ENCODE peak calls at places on chromosomes 2 and 18, in six cellular contexts. X is right lobe of liver, Y is gastrocnemius medialis, L is sigmoid colon, C is spleen, A is Peyer's patch. D is an unnamed sample.

GRCh38 chr18:75408554-75409506 is 18.7 kb downstream of the SMIM21 start:
- DNase-seq in A (no peak), X (no peak), L (no peak), C (no peak), Y (no peak), D (no peak)

GRCh38 chr2:238518127-238518827 is 91.5 kb downstream of the ASB1 start:
- DNase-seq in Y (no peak), L (no peak), X (no peak), A (no peak), C (peak; percentile 29), D (no peak)

GRCh38 chr2:159659474-159659873 is 43.1 kb upstream of the BAZ2B start:
- DNase-seq in C (no peak), L (no peak), Y (no peak), X (no peak), A (no peak), D (no peak)

GRCh38 chr2:10721344-10722251 is at the start of gene ATP6V1C2:
- DNase-seq in X (peak; percentile 56), C (peak; percentile 80), L (no peak), Y (no peak), A (peak; percentile 73), D (peak; percentile 78)

GRCh38 chr2:1601064-1601405 is 143.3 kb downstream of the PXDN start:
- DNase-seq in Y (no peak), L (no peak), A (no peak), C (no peak), X (no peak), D (no peak)

GRCh38 chr2:229974271-229974670 is 52.0 kb downstream of the FBXO36 start:
- DNase-seq in L (no peak), A (no peak), C (no peak), Y (no peak), X (no peak), D (no peak)

GRCh38 chr2:42252464-42252863 is 83.3 kb downstream of the EML4 start:
- DNase-seq in X (no peak), C (no peak), A (no peak), Y (no peak), L (no peak), D (no peak)

GRCh38 chr2:208799397-208799796 is 392.8 kb downstream of the PTH2R start:
- DNase-seq in A (no peak), L (no peak), Y (no peak), C (no peak), X (no peak), D (no peak)

GRCh38 chr18:6509417-6510198 is 94.9 kb upstream of the L3MBTL4 start:
- DNase-seq in X (no peak), C (no peak), Y (no peak), A (no peak), L (no peak), D (no peak)

GRCh38 chr2:226873051-226873620 is 37.3 kb downstream of the RHBDD1 start:
- DNase-seq in X (no peak), C (no peak), Y (no peak), L (no peak), A (no peak), D (no peak)

GRCh38 chr2:31969178-31969577 is 41.6 kb downstream of the MEMO1 start:
- DNase-seq in L (no peak), Y (no peak), X (no peak), C (no peak), A (no peak), D (no peak)

GRCh38 chr2:238025741-238026360 is 35.0 kb upstream of the SCLY start:
- DNase-seq in X (no peak), Y (no peak), C (no peak), L (no peak), A (no peak), D (no peak)

GRCh38 chr2:236348279-236348678 is 84.1 kb upstream of the ASB18 start:
- DNase-seq in L (no peak), X (no peak), A (no peak), Y (no peak), C (no peak), D (no peak)

GRCh38 chr2:236348976-236349375 is 84.8 kb upstream of the ASB18 start:
- DNase-seq in C (no peak), A (no peak), X (no peak), L (no peak), Y (no peak), D (no peak)

GRCh38 chr2:236345081-236345714 is 81.0 kb upstream of the ASB18 start:
- DNase-seq in C (no peak), X (no peak), Y (no peak), L (no peak), A (no peak), D (no peak)

GRCh38 chr2:236344446-236344845 is 80.2 kb upstream of the ASB18 start:
- DNase-seq in X (no peak), A (no peak), C (no peak), L (no peak), Y (no peak), D (no peak)

DNA sequence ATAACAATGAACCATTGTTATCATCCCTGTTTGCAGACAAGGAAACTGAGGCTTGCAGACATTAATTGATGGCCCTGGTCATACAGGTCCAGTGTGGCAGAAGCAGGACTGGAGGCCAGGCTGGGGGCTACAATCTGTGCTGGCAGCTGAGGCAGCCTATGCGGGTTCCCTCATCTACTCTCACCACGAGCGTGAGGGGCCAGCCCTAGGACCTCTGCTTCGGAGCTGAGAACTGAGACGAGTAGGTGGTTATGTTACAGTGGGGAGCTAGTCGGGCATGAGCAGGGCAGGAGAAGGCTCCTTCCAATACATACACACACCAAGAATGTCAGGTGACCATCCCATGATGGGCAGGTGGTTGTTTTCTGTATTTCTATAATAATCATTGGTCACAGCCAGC is 82.2 kb upstream of the ASB18 start:
- DNase-seq in X (no peak), C (no peak), L (no peak), A (no peak), Y (no peak), D (no peak)
- H3K27ac ChIP-seq in X (no peak overlapping the region), C (no peak overlapping the region), L (no peak overlapping the region), A (no peak overlapping the region), Y (no peak overlapping the region), D (no peak overlapping the region)

GRCh38 chr2:26772064-26773001 is 8.2 kb downstream of the SLC35F6 start:
- DNase-seq in Y (peak; percentile 100), X (peak; percentile 99), C (peak; percentile 86), L (peak; percentile 98), A (peak; percentile 96), D (peak; percentile 92)
- TF ChIP-seq POLR2A in Y (peak; percentile 77), X (peak; percentile 74), C (no peak), L (peak; percentile 10), A (no peak), D (peak; percentile 45)

DNA sequence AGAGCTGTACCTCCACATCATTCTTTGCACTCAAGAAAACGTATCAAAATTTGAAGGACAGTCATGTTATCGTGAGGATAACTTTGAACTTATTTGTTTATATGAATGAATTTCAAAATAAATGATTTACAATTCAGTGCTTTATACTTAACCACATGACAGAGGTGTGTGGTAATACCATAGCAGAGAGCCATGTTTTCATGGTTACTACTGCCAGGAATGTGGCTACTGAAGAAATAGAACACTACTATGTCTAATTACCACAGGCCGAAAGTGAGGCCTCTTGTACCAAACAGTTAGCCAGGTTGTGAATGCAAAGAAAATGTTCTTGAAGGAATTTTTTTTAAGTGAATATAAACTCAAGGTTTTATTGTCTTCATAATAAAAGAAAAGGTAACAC is 49.2 kb downstream of the AAK1 start:
- DNase-seq in Y (no peak), A (no peak), L (no peak), C (no peak), X (no peak), D (no peak)
- H3K27ac ChIP-seq in Y (peak overlapping the region; percentile 83), A (no peak overlapping the region), L (no peak overlapping the region), C (no peak overlapping the region), X (no peak overlapping the region), D (no peak overlapping the region)

DNA sequence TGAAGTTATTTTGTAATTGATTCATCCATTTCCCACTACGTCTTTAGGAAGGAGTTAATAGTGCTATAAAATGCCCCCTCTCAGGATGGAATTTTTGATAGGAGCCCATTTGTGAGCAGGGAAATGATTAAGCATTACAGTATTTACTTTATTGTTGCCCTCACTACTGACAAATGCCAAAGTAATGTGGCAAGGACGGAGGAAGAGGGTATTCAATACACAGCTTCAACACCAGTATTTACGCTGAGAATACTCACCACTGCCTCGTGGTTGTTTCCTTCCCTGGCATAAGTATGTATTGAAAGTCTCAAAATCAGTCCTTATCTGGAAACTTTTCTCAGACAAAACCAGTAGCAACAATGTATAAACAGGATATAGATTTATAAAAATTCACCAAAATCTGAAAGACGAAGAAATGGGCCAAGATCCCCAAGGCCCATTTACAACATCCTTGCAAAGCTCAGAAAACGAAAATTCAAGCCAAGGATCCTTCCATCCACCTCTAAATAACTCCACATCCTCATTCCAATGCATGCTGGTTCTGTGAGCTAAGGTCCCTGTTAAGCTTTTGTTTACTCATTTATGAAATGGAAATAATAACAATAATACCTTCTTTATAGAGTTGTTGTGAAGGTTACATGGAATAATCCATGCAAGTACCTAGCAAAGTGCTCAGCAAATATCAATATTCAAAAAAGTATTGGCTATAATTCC is 29.3 kb downstream of the FEZ2 start:
- DNase-seq in X (no peak), C (no peak), L (no peak), A (no peak), Y (no peak), D (no peak)
- TF ChIP-seq POLR2A in X (no peak), C (no peak), L (no peak), A (no peak), Y (no peak), D (no peak)

DNA sequence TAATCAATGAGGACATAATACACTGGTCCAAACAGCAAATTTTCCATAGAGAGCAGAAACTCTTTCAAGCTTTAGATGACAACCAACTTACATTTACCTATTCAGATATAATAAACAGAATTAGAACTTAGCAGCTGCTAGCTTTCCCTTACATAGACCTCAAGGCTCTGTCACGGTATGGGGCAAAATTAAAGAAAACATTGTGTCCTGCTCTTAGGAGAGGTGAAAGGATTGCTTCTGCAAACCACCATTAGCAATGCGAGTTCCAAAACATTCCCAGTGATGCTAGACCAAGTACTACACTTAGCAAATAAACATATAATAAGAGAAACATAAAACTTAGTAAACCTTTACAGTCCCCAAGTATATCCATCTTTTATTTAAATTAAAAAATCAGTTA is 183.2 kb downstream of the CAMKMT start:
- DNase-seq in Y (no peak), L (no peak), C (no peak), X (no peak), A (no peak), D (no peak)
- H3K27ac ChIP-seq in Y (no peak overlapping the region), L (no peak overlapping the region), C (no peak overlapping the region), X (no peak overlapping the region), A (no peak overlapping the region), D (no peak overlapping the region)

GRCh38 chr2:24049485-24050021 is at the start of gene FKBP1B:
- DNase-seq in Y (no peak), L (peak; percentile 72), C (peak; percentile 86), X (peak; percentile 62), A (peak; percentile 87), D (peak; percentile 80)
- TF ChIP-seq POLR2A in Y (peak; percentile 10), L (no peak), C (no peak), X (peak; percentile 48), A (peak; percentile 58), D (peak; percentile 53)

GRCh38 chr2:233261819-233262555 is 10.5 kb downstream of the ATG16L1 start:
- DNase-seq in C (no peak), A (peak; percentile 47), L (no peak), Y (no peak), X (no peak), D (no peak)
- H3K27ac ChIP-seq in C (peak overlapping the region; percentile 22), A (no peak overlapping the region), L (no peak overlapping the region), Y (no peak overlapping the region), X (no peak overlapping the region), D (no peak overlapping the region)